ENCODE peak calls at places on chromosome 18, in eight cellular contexts. One of them, this sample, is unnamed.

GRCh38 chr18:4400911-4401310 is 54.2 kb downstream of the DLGAP1 start:
- DNase-seq in heart right ventricle: no peak
- DNase-seq in GM13977: no peak
- DNase-seq in nephron progenitor cell: no peak
- DNase-seq in activated T-helper 9 cell treated with anti-CD3 and anti-CD28 coated beads, Interleukin-2, amount 50 U/mL, for 16 hours: no peak
- DNase-seq in hypothalamus: no peak
- DNase-seq in choroid plexus epithelial cell: no peak
- DNase-seq in substantia nigra: no peak
- DNase-seq in this sample: no peak

GRCh38 chr18:48296581-48296980 is 112.6 kb downstream of the ZBTB7C start:
- DNase-seq in nephron progenitor cell: no peak
- DNase-seq in substantia nigra: no peak
- DNase-seq in hypothalamus: no peak
- DNase-seq in activated T-helper 9 cell treated with anti-CD3 and anti-CD28 coated beads, Interleukin-2, amount 50 U/mL, for 16 hours: no peak
- DNase-seq in choroid plexus epithelial cell: no peak
- DNase-seq in heart right ventricle: no peak
- DNase-seq in GM13977: no peak
- DNase-seq in this sample: no peak

GRCh38 chr18:805008-805754 is 6.9 kb downstream of the YES1 start:
- DNase-seq in GM13977: no peak
- DNase-seq in activated T-helper 9 cell treated with anti-CD3 and anti-CD28 coated beads, Interleukin-2, amount 50 U/mL, for 16 hours: no peak
- DNase-seq in choroid plexus epithelial cell: no peak
- DNase-seq in nephron progenitor cell: no peak
- DNase-seq in hypothalamus: no peak
- DNase-seq in substantia nigra: no peak
- DNase-seq in heart right ventricle: no peak
- DNase-seq in this sample: no peak

GRCh38 chr18:74745658-74746403 is 148.2 kb downstream of the ZNF407 start:
- DNase-seq in hypothalamus: no peak
- DNase-seq in nephron progenitor cell: no peak
- DNase-seq in substantia nigra: no peak
- DNase-seq in heart right ventricle: no peak
- DNase-seq in choroid plexus epithelial cell: peak
- DNase-seq in activated T-helper 9 cell treated with anti-CD3 and anti-CD28 coated beads, Interleukin-2, amount 50 U/mL, for 16 hours: no peak
- DNase-seq in GM13977: no peak
- DNase-seq in this sample: no peak

GRCh38 chr18:33556846-33557245 is 21.2 kb upstream of the ASXL3 start:
- DNase-seq in GM13977: no peak
- DNase-seq in activated T-helper 9 cell treated with anti-CD3 and anti-CD28 coated beads, Interleukin-2, amount 50 U/mL, for 16 hours: no peak
- DNase-seq in hypothalamus: no peak
- DNase-seq in heart right ventricle: no peak
- DNase-seq in nephron progenitor cell: no peak
- DNase-seq in choroid plexus epithelial cell: no peak
- DNase-seq in substantia nigra: no peak
- DNase-seq in this sample: no peak

GRCh38 chr18:51603551-51603950 is 406.1 kb upstream of the MEX3C start:
- DNase-seq in heart right ventricle: no peak
- DNase-seq in nephron progenitor cell: no peak
- DNase-seq in hypothalamus: no peak
- DNase-seq in activated T-helper 9 cell treated with anti-CD3 and anti-CD28 coated beads, Interleukin-2, amount 50 U/mL, for 16 hours: no peak
- DNase-seq in choroid plexus epithelial cell: no peak
- DNase-seq in substantia nigra: no peak
- DNase-seq in GM13977: no peak
- DNase-seq in this sample: no peak

GRCh38 chr18:39661856-39662366 is 2096.3 kb upstream of the CELF4 start:
- DNase-seq in substantia nigra: no peak
- DNase-seq in heart right ventricle: no peak
- DNase-seq in hypothalamus: no peak
- DNase-seq in nephron progenitor cell: no peak
- DNase-seq in choroid plexus epithelial cell: no peak
- DNase-seq in GM13977: no peak
- DNase-seq in activated T-helper 9 cell treated with anti-CD3 and anti-CD28 coated beads, Interleukin-2, amount 50 U/mL, for 16 hours: no peak
- DNase-seq in this sample: no peak

GRCh38 chr18:22846088-22846683 is 86.9 kb upstream of the RBBP8 start:
- DNase-seq in choroid plexus epithelial cell: peak
- DNase-seq in substantia nigra: no peak
- DNase-seq in GM13977: no peak
- DNase-seq in heart right ventricle: no peak
- DNase-seq in nephron progenitor cell: no peak
- DNase-seq in activated T-helper 9 cell treated with anti-CD3 and anti-CD28 coated beads, Interleukin-2, amount 50 U/mL, for 16 hours: no peak
- DNase-seq in hypothalamus: no peak
- DNase-seq in this sample: no peak

GRCh38 chr18:8224576-8224975 is 384.7 kb upstream of the RAB12 start:
- DNase-seq in hypothalamus: no peak
- DNase-seq in heart right ventricle: no peak
- DNase-seq in activated T-helper 9 cell treated with anti-CD3 and anti-CD28 coated beads, Interleukin-2, amount 50 U/mL, for 16 hours: no peak
- DNase-seq in choroid plexus epithelial cell: peak
- DNase-seq in nephron progenitor cell: no peak
- DNase-seq in substantia nigra: no peak
- DNase-seq in GM13977: no peak
- DNase-seq in this sample: no peak

GRCh38 chr18:62324917-62325805 is at the start of gene TNFRSF11A:
- DNase-seq in activated T-helper 9 cell treated with anti-CD3 and anti-CD28 coated beads, Interleukin-2, amount 50 U/mL, for 16 hours: peak
- DNase-seq in substantia nigra: no peak
- DNase-seq in choroid plexus epithelial cell: no peak
- DNase-seq in heart right ventricle: peak
- DNase-seq in GM13977: peak
- DNase-seq in hypothalamus: no peak
- DNase-seq in nephron progenitor cell: peak
- DNase-seq in this sample: peak

GRCh38 chr18:33210575-33211189 is 229.8 kb downstream of the CCDC178 start:
- DNase-seq in activated T-helper 9 cell treated with anti-CD3 and anti-CD28 coated beads, Interleukin-2, amount 50 U/mL, for 16 hours: no peak
- DNase-seq in heart right ventricle: no peak
- DNase-seq in nephron progenitor cell: peak
- DNase-seq in GM13977: no peak
- DNase-seq in choroid plexus epithelial cell: peak
- DNase-seq in hypothalamus: no peak
- DNase-seq in substantia nigra: no peak
- DNase-seq in this sample: no peak

GRCh38 chr18:39523281-39523680 is 1957.7 kb upstream of the CELF4 start:
- DNase-seq in nephron progenitor cell: no peak
- DNase-seq in GM13977: no peak
- DNase-seq in activated T-helper 9 cell treated with anti-CD3 and anti-CD28 coated beads, Interleukin-2, amount 50 U/mL, for 16 hours: no peak
- DNase-seq in choroid plexus epithelial cell: peak
- DNase-seq in hypothalamus: no peak
- DNase-seq in heart right ventricle: no peak
- DNase-seq in substantia nigra: no peak
- DNase-seq in this sample: no peak

GRCh38 chr18:46623541-46623940 is 33.5 kb downstream of the LOXHD1 start:
- DNase-seq in hypothalamus: no peak
- DNase-seq in choroid plexus epithelial cell: no peak
- DNase-seq in nephron progenitor cell: no peak
- DNase-seq in GM13977: no peak
- DNase-seq in substantia nigra: no peak
- DNase-seq in activated T-helper 9 cell treated with anti-CD3 and anti-CD28 coated beads, Interleukin-2, amount 50 U/mL, for 16 hours: no peak
- DNase-seq in heart right ventricle: peak
- DNase-seq in this sample: no peak

GRCh38 chr18:23302852-23303527 is 150.1 kb upstream of the RIOK3 start:
- DNase-seq in choroid plexus epithelial cell: peak
- DNase-seq in nephron progenitor cell: no peak
- DNase-seq in hypothalamus: no peak
- DNase-seq in substantia nigra: no peak
- DNase-seq in activated T-helper 9 cell treated with anti-CD3 and anti-CD28 coated beads, Interleukin-2, amount 50 U/mL, for 16 hours: no peak
- DNase-seq in GM13977: no peak
- DNase-seq in heart right ventricle: no peak
- DNase-seq in this sample: no peak

GRCh38 chr18:56702946-56703345 is 51.8 kb downstream of the WDR7 start:
- DNase-seq in nephron progenitor cell: peak
- DNase-seq in hypothalamus: no peak
- DNase-seq in substantia nigra: no peak
- DNase-seq in heart right ventricle: no peak
- DNase-seq in choroid plexus epithelial cell: peak
- DNase-seq in GM13977: peak
- DNase-seq in activated T-helper 9 cell treated with anti-CD3 and anti-CD28 coated beads, Interleukin-2, amount 50 U/mL, for 16 hours: no peak
- DNase-seq in this sample: no peak

GRCh38 chr18:37572736-37573135 is 7.1 kb upstream of the CELF4 start:
- DNase-seq in choroid plexus epithelial cell: no peak
- DNase-seq in activated T-helper 9 cell treated with anti-CD3 and anti-CD28 coated beads, Interleukin-2, amount 50 U/mL, for 16 hours: no peak
- DNase-seq in GM13977: no peak
- DNase-seq in substantia nigra: no peak
- DNase-seq in hypothalamus: no peak
- DNase-seq in heart right ventricle: no peak
- DNase-seq in nephron progenitor cell: no peak
- DNase-seq in this sample: no peak

GRCh38 chr18:80187956-80188642 is 59.2 kb downstream of the PARD6G start:
- DNase-seq in GM13977: no peak
- DNase-seq in nephron progenitor cell: no peak
- DNase-seq in choroid plexus epithelial cell: no peak
- DNase-seq in activated T-helper 9 cell treated with anti-CD3 and anti-CD28 coated beads, Interleukin-2, amount 50 U/mL, for 16 hours: no peak
- DNase-seq in heart right ventricle: no peak
- DNase-seq in substantia nigra: no peak
- DNase-seq in hypothalamus: no peak
- DNase-seq in this sample: no peak

GRCh38 chr18:79056827-79057367 is 12.3 kb upstream of the ATP9B start:
- DNase-seq in hypothalamus: no peak
- DNase-seq in choroid plexus epithelial cell: no peak
- DNase-seq in substantia nigra: no peak
- DNase-seq in GM13977: no peak
- DNase-seq in heart right ventricle: no peak
- DNase-seq in nephron progenitor cell: no peak
- DNase-seq in activated T-helper 9 cell treated with anti-CD3 and anti-CD28 coated beads, Interleukin-2, amount 50 U/mL, for 16 hours: no peak
- DNase-seq in this sample: no peak

GRCh38 chr18:2709316-2709715 is 53.8 kb downstream of the SMCHD1 start:
- DNase-seq in nephron progenitor cell: no peak
- DNase-seq in choroid plexus epithelial cell: peak
- DNase-seq in GM13977: no peak
- DNase-seq in hypothalamus: no peak
- DNase-seq in heart right ventricle: no peak
- DNase-seq in substantia nigra: no peak
- DNase-seq in activated T-helper 9 cell treated with anti-CD3 and anti-CD28 coated beads, Interleukin-2, amount 50 U/mL, for 16 hours: no peak
- DNase-seq in this sample: no peak

GRCh38 chr18:67133669-67134068 is 382.9 kb downstream of the DSEL start:
- DNase-seq in GM13977: no peak
- DNase-seq in heart right ventricle: no peak
- DNase-seq in choroid plexus epithelial cell: no peak
- DNase-seq in substantia nigra: no peak
- DNase-seq in nephron progenitor cell: no peak
- DNase-seq in activated T-helper 9 cell treated with anti-CD3 and anti-CD28 coated beads, Interleukin-2, amount 50 U/mL, for 16 hours: no peak
- DNase-seq in hypothalamus: no peak
- DNase-seq in this sample: no peak

GRCh38 chr18:72922895-72923294 is 55.1 kb upstream of the NETO1 start:
- DNase-seq in substantia nigra: no peak
- DNase-seq in heart right ventricle: no peak
- DNase-seq in nephron progenitor cell: no peak
- DNase-seq in hypothalamus: no peak
- DNase-seq in choroid plexus epithelial cell: no peak
- DNase-seq in activated T-helper 9 cell treated with anti-CD3 and anti-CD28 coated beads, Interleukin-2, amount 50 U/mL, for 16 hours: no peak
- DNase-seq in GM13977: no peak
- DNase-seq in this sample: no peak

GRCh38 chr18:58536187-58536516 is 92.7 kb downstream of the ALPK2 start:
- DNase-seq in choroid plexus epithelial cell: no peak
- DNase-seq in activated T-helper 9 cell treated with anti-CD3 and anti-CD28 coated beads, Interleukin-2, amount 50 U/mL, for 16 hours: no peak
- DNase-seq in GM13977: no peak
- DNase-seq in substantia nigra: no peak
- DNase-seq in nephron progenitor cell: no peak
- DNase-seq in hypothalamus: no peak
- DNase-seq in heart right ventricle: no peak
- DNase-seq in this sample: no peak